ENCODE peak calls at places on chromosomes 12 and 14, in nine cellular contexts. One of them, this sample, is unnamed.
A peak's percentile ranks its signal among the peaks of the same experiment; 100 is the strongest.

GRCh38 chr12:32312049-32312670 is 87.2 kb upstream of the FGD4 start:
- DNase-seq in GM10248: peak; percentile 38
- DNase-seq in fibroblast of lung: peak; percentile 66
- DNase-seq in WERI-Rb-1: no peak
- DNase-seq in fibroblast of pulmonary artery: peak; percentile 87
- DNase-seq in astrocyte of the spinal cord: peak; percentile 63
- DNase-seq in AG04450: peak; percentile 46
- DNase-seq in left ventricle myocardium inferior: no peak
- DNase-seq in HFFc6: peak; percentile 69
- DNase-seq in this sample: no peak

GRCh38 chr14:55926007-55926406 is 192.2 kb upstream of the PELI2 start:
- DNase-seq in GM10248: no peak
- DNase-seq in fibroblast of lung: no peak
- DNase-seq in WERI-Rb-1: no peak
- DNase-seq in fibroblast of pulmonary artery: no peak
- DNase-seq in astrocyte of the spinal cord: no peak
- DNase-seq in AG04450: no peak
- DNase-seq in left ventricle myocardium inferior: no peak
- DNase-seq in HFFc6: no peak
- DNase-seq in this sample: no peak

GRCh38 chr12:16553457-16553856 is 52.5 kb downstream of the LMO3 start:
- DNase-seq in GM10248: no peak
- DNase-seq in fibroblast of lung: peak; percentile 48
- DNase-seq in WERI-Rb-1: no peak
- DNase-seq in fibroblast of pulmonary artery: peak; percentile 36
- DNase-seq in astrocyte of the spinal cord: peak; percentile 5
- DNase-seq in AG04450: no peak
- DNase-seq in left ventricle myocardium inferior: no peak
- DNase-seq in HFFc6: peak; percentile 34
- DNase-seq in this sample: no peak

GRCh38 chr12:14756331-14757143 is 46.7 kb downstream of the WBP11 start:
- DNase-seq in GM10248: no peak
- DNase-seq in fibroblast of lung: no peak
- DNase-seq in WERI-Rb-1: peak; percentile 26
- DNase-seq in fibroblast of pulmonary artery: peak; percentile 20
- DNase-seq in astrocyte of the spinal cord: no peak
- DNase-seq in AG04450: no peak
- DNase-seq in left ventricle myocardium inferior: no peak
- DNase-seq in HFFc6: no peak
- DNase-seq in this sample: peak; percentile 40

GRCh38 chr12:65670775-65671174 is 153.5 kb upstream of the HMGA2 start:
- DNase-seq in GM10248: no peak
- DNase-seq in fibroblast of lung: peak; percentile 85
- DNase-seq in WERI-Rb-1: no peak
- DNase-seq in fibroblast of pulmonary artery: no peak
- DNase-seq in astrocyte of the spinal cord: peak; percentile 48
- DNase-seq in AG04450: no peak
- DNase-seq in left ventricle myocardium inferior: no peak
- DNase-seq in HFFc6: peak; percentile 68
- DNase-seq in this sample: no peak

GRCh38 chr14:89740241-89740640 is 214.3 kb downstream of the EFCAB11 start:
- DNase-seq in GM10248: no peak
- DNase-seq in fibroblast of lung: no peak
- DNase-seq in WERI-Rb-1: no peak
- DNase-seq in fibroblast of pulmonary artery: no peak
- DNase-seq in astrocyte of the spinal cord: no peak
- DNase-seq in AG04450: no peak
- DNase-seq in left ventricle myocardium inferior: no peak
- DNase-seq in HFFc6: no peak
- DNase-seq in this sample: no peak

GRCh38 chr12:64608901-64609542 is 1.3 kb upstream of the RASSF3 start:
- DNase-seq in GM10248: peak; percentile 77
- DNase-seq in fibroblast of lung: peak; percentile 61
- DNase-seq in WERI-Rb-1: no peak
- DNase-seq in fibroblast of pulmonary artery: peak; percentile 58
- DNase-seq in astrocyte of the spinal cord: peak; percentile 56
- DNase-seq in AG04450: no peak
- DNase-seq in left ventricle myocardium inferior: no peak
- DNase-seq in HFFc6: peak; percentile 52
- DNase-seq in this sample: no peak

GRCh38 chr14:81269100-81269978 is 48.6 kb upstream of the GTF2A1 start:
- DNase-seq in GM10248: peak; percentile 74
- DNase-seq in fibroblast of lung: peak; percentile 57
- DNase-seq in WERI-Rb-1: no peak
- DNase-seq in fibroblast of pulmonary artery: peak; percentile 77
- DNase-seq in astrocyte of the spinal cord: peak; percentile 68
- DNase-seq in AG04450: peak; percentile 39
- DNase-seq in left ventricle myocardium inferior: no peak
- DNase-seq in HFFc6: peak; percentile 73
- DNase-seq in this sample: no peak

GRCh38 chr12:47752121-47752520 is 6.6 kb downstream of the RAPGEF3 start:
- DNase-seq in GM10248: no peak
- DNase-seq in fibroblast of lung: no peak
- DNase-seq in WERI-Rb-1: no peak
- DNase-seq in fibroblast of pulmonary artery: no peak
- DNase-seq in astrocyte of the spinal cord: no peak
- DNase-seq in AG04450: no peak
- DNase-seq in left ventricle myocardium inferior: no peak
- DNase-seq in HFFc6: no peak
- DNase-seq in this sample: no peak

GRCh38 chr12:102879-103168 is 36.3 kb downstream of the IQSEC3 start:
- DNase-seq in GM10248: no peak
- DNase-seq in fibroblast of lung: no peak
- DNase-seq in WERI-Rb-1: no peak
- DNase-seq in fibroblast of pulmonary artery: no peak
- DNase-seq in astrocyte of the spinal cord: no peak
- DNase-seq in AG04450: no peak
- DNase-seq in left ventricle myocardium inferior: no peak
- DNase-seq in HFFc6: no peak
- DNase-seq in this sample: no peak
- TF ChIP-seq CTCF in GM10248: no peak
- TF ChIP-seq CTCF in fibroblast of lung: no peak
- TF ChIP-seq CTCF in WERI-Rb-1: no peak
- TF ChIP-seq CTCF in fibroblast of pulmonary artery: no peak
- TF ChIP-seq CTCF in astrocyte of the spinal cord: no peak
- TF ChIP-seq CTCF in AG04450: no peak
- TF ChIP-seq CTCF in left ventricle myocardium inferior: no peak
- TF ChIP-seq CTCF in HFFc6: no peak
- TF ChIP-seq CTCF in this sample: no peak

GRCh38 chr12:113786107-113786506 is 180.0 kb downstream of the RBM19 start:
- DNase-seq in GM10248: no peak
- DNase-seq in fibroblast of lung: no peak
- DNase-seq in WERI-Rb-1: no peak
- DNase-seq in fibroblast of pulmonary artery: peak; percentile 10
- DNase-seq in astrocyte of the spinal cord: no peak
- DNase-seq in AG04450: no peak
- DNase-seq in left ventricle myocardium inferior: no peak
- DNase-seq in HFFc6: no peak
- DNase-seq in this sample: no peak
- TF ChIP-seq CTCF in GM10248: no peak
- TF ChIP-seq CTCF in fibroblast of lung: no peak
- TF ChIP-seq CTCF in WERI-Rb-1: peak; percentile 57
- TF ChIP-seq CTCF in fibroblast of pulmonary artery: no peak
- TF ChIP-seq CTCF in astrocyte of the spinal cord: no peak
- TF ChIP-seq CTCF in AG04450: peak; percentile 17
- TF ChIP-seq CTCF in left ventricle myocardium inferior: no peak
- TF ChIP-seq CTCF in HFFc6: peak; percentile 15
- TF ChIP-seq CTCF in this sample: no peak

GRCh38 chr14:33237102-33237501 is 298.4 kb downstream of the NPAS3 start:
- DNase-seq in GM10248: no peak
- DNase-seq in fibroblast of lung: peak; percentile 81
- DNase-seq in WERI-Rb-1: no peak
- DNase-seq in fibroblast of pulmonary artery: peak; percentile 16
- DNase-seq in astrocyte of the spinal cord: no peak
- DNase-seq in AG04450: no peak
- DNase-seq in left ventricle myocardium inferior: no peak
- DNase-seq in HFFc6: no peak
- DNase-seq in this sample: no peak
- TF ChIP-seq CTCF in GM10248: no peak
- TF ChIP-seq CTCF in fibroblast of lung: no peak
- TF ChIP-seq CTCF in WERI-Rb-1: no peak
- TF ChIP-seq CTCF in fibroblast of pulmonary artery: no peak
- TF ChIP-seq CTCF in astrocyte of the spinal cord: no peak
- TF ChIP-seq CTCF in AG04450: no peak
- TF ChIP-seq CTCF in left ventricle myocardium inferior: no peak
- TF ChIP-seq CTCF in HFFc6: no peak
- TF ChIP-seq CTCF in this sample: no peak

GRCh38 chr12:614727-615060 is 48.6 kb downstream of the NINJ2 start:
- DNase-seq in GM10248: no peak
- DNase-seq in fibroblast of lung: no peak
- DNase-seq in WERI-Rb-1: no peak
- DNase-seq in fibroblast of pulmonary artery: no peak
- DNase-seq in astrocyte of the spinal cord: no peak
- DNase-seq in AG04450: no peak
- DNase-seq in left ventricle myocardium inferior: no peak
- DNase-seq in HFFc6: no peak
- DNase-seq in this sample: no peak

GRCh38 chr12:612886-613285 is 50.4 kb downstream of the NINJ2 start:
- DNase-seq in GM10248: no peak
- DNase-seq in fibroblast of lung: no peak
- DNase-seq in WERI-Rb-1: no peak
- DNase-seq in fibroblast of pulmonary artery: no peak
- DNase-seq in astrocyte of the spinal cord: no peak
- DNase-seq in AG04450: no peak
- DNase-seq in left ventricle myocardium inferior: peak; percentile 47
- DNase-seq in HFFc6: no peak
- DNase-seq in this sample: no peak

GRCh38 chr12:612293-612692 is 51.0 kb downstream of the NINJ2 start:
- DNase-seq in GM10248: no peak
- DNase-seq in fibroblast of lung: no peak
- DNase-seq in WERI-Rb-1: no peak
- DNase-seq in fibroblast of pulmonary artery: no peak
- DNase-seq in astrocyte of the spinal cord: no peak
- DNase-seq in AG04450: no peak
- DNase-seq in left ventricle myocardium inferior: no peak
- DNase-seq in HFFc6: no peak
- DNase-seq in this sample: no peak

GRCh38 chr12:615620-616019 is 47.6 kb downstream of the NINJ2 start:
- DNase-seq in GM10248: no peak
- DNase-seq in fibroblast of lung: no peak
- DNase-seq in WERI-Rb-1: no peak
- DNase-seq in fibroblast of pulmonary artery: peak; percentile 25
- DNase-seq in astrocyte of the spinal cord: no peak
- DNase-seq in AG04450: no peak
- DNase-seq in left ventricle myocardium inferior: peak; percentile 33
- DNase-seq in HFFc6: no peak
- DNase-seq in this sample: no peak

DNA sequence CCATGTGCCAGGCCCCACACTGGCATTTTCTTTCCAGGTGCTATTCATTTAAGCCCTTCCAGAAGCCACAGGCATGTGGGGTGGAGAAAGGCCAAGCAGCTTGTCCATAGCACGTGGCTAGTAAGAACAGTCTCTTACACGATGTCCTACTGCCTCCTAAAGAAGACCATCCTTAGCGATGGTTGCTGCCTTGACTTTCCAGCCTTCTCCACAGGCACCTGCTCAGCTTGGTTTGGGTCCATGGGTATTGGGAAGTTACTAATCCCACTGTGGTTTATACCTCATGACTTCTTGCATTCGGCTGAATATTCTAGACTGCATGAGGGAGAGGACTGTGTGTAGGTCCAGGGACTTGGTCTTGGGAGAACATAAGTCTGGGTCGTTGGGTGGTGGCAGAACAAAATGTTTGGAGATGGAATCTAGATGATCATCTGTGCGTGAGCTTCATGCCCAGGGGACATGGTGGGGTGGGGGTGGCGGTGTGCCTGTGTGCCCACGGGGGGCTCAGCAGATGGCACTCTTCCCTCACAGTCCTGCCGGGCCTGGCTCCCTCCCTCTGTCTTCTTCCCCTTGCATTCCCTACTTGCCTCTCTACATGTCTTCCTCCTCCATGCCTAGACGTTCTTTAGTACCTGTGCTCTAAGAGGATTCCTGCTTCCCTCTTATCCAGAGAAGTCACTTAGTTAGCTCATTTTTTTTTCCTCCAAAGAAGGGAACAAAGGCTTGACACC is 49.1 kb downstream of the NINJ2 start:
- DNase-seq in GM10248: peak; percentile 63
- DNase-seq in fibroblast of lung: peak; percentile 17
- DNase-seq in WERI-Rb-1: peak; percentile 28
- DNase-seq in fibroblast of pulmonary artery: peak; percentile 26
- DNase-seq in astrocyte of the spinal cord: peak; percentile 23
- DNase-seq in AG04450: no peak
- DNase-seq in left ventricle myocardium inferior: peak; percentile 42
- DNase-seq in HFFc6: no peak
- DNase-seq in this sample: no peak
- TF ChIP-seq CTCF in GM10248: peak; percentile 59
- TF ChIP-seq CTCF in fibroblast of lung: no peak
- TF ChIP-seq CTCF in WERI-Rb-1: peak; percentile 73
- TF ChIP-seq CTCF in fibroblast of pulmonary artery: peak; percentile 5
- TF ChIP-seq CTCF in astrocyte of the spinal cord: peak; percentile 58
- TF ChIP-seq CTCF in AG04450: no peak
- TF ChIP-seq CTCF in left ventricle myocardium inferior: peak; percentile 35
- TF ChIP-seq CTCF in HFFc6: peak; percentile 35
- TF ChIP-seq CTCF in this sample: no peak

DNA sequence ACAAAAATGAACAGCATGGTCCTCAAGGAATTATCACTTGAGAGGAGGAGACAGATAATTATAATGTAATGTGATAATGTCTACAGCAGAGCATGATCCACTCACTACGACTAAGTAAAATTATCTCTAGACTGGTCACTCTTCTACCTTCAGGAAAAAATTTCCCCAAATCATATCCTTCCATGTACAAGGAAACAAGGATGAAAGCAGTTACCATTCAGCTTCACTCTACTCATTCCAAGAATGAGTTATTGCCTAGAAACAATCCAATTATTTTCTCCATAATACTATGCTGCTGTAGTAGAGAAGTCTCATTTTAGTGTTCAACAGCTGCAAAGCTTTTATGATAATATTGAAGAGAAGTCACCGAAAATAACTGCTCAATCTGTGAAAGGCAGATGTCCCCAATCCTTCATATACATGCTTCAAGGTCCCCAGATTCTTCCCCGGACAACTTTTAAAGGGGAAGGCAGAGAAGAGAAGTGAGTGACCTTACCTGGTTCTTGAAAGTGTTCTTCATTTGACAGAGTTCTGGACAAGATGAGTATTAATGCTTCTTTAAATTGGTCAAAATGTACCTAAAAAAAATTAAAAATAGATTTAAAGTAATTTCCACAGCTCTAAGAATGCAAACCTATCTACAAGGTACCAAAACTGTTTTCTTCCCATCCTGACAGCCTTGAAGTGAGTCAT is 24.6 kb downstream of the NIN start:
- DNase-seq in GM10248: no peak
- DNase-seq in fibroblast of lung: no peak
- DNase-seq in WERI-Rb-1: no peak
- DNase-seq in fibroblast of pulmonary artery: peak; percentile 32
- DNase-seq in astrocyte of the spinal cord: no peak
- DNase-seq in AG04450: no peak
- DNase-seq in left ventricle myocardium inferior: no peak
- DNase-seq in HFFc6: no peak
- DNase-seq in this sample: no peak
- TF ChIP-seq CTCF in GM10248: no peak
- TF ChIP-seq CTCF in fibroblast of lung: no peak
- TF ChIP-seq CTCF in WERI-Rb-1: no peak
- TF ChIP-seq CTCF in fibroblast of pulmonary artery: no peak
- TF ChIP-seq CTCF in astrocyte of the spinal cord: no peak
- TF ChIP-seq CTCF in AG04450: no peak
- TF ChIP-seq CTCF in left ventricle myocardium inferior: no peak
- TF ChIP-seq CTCF in HFFc6: no peak
- TF ChIP-seq CTCF in this sample: no peak